ENCODE peak calls at places on chromosomes 4 and X, in five cellular contexts. X is ACHN; R is LHCN-M2; N is activated T-helper 1 cell treated with anti-CD3 and anti-CD28 coated beads, Interleukin-2, amount 50 U/mL, for 16 hours; A is occipital lobe. K is an unnamed sample.

GRCh38 chr4:76090241-76090691 is 15.8 kb downstream of the ART3 start:
- DNase-seq in X (no peak), R (peak), N (no peak), A (no peak), K (no peak)

GRCh38 chr4:39235701-39236100 is 53.4 kb downstream of the WDR19 start:
- DNase-seq in X (no peak), R (no peak), N (no peak), A (no peak), K (no peak)

GRCh38 chr4:38313175-38313574 is 350.8 kb upstream of the KLF3 start:
- DNase-seq in X (no peak), R (no peak), N (no peak), A (no peak), K (no peak)

GRCh38 chrX:139204903-139205667 is 325.5 kb upstream of the F9 start:
- DNase-seq in X (no peak), R (peak), N (no peak), A (no peak), K (peak)

GRCh38 chr4:173074501-173074946 is 94.1 kb upstream of the GALNT7 start:
- DNase-seq in X (peak), R (peak), N (no peak), A (no peak), K (no peak)

GRCh38 chr4:48756689-48757220 is 23.3 kb downstream of the FRYL start:
- DNase-seq in X (no peak), R (peak), N (no peak), A (no peak), K (no peak)

GRCh38 chr4:147640331-147640730 is 23.1 kb downstream of the TMEM184C start:
- DNase-seq in X (no peak), R (no peak), N (no peak), A (no peak), K (no peak)

GRCh38 chr4:41640905-41641304 is 102.9 kb downstream of the LIMCH1 start:
- DNase-seq in X (no peak), R (no peak), N (no peak), A (no peak), K (no peak)

GRCh38 chr4:137124278-137124932 is 407.9 kb downstream of the PCDH18 start:
- DNase-seq in X (peak), R (peak), N (no peak), A (no peak), K (no peak)

K was measured in mesothelial cell of epicardium.